ENCODE peak calls at places on chromosomes 4 and X, in six cellular contexts. E is right cardiac atrium, M is transverse colon, V is mesenchymal stem cell, Y is endothelial cell of umbilical vein, S is aorta. W is an unnamed sample.

GRCh38 chr4:107736924-107737448 is 17.0 kb upstream of the PAPSS1 start:
- DNase-seq in S (no peak), E (no peak), Y (peak), V (peak), M (peak), W (peak)

GRCh38 chrX:133171962-133172708 is 46.0 kb downstream of the TFDP3 start:
- DNase-seq in M (no peak), S (no peak), Y (peak), V (peak), E (no peak), W (peak)

GRCh38 chr4:150280081-150280950 is 202.1 kb downstream of the DCLK2 start:
- DNase-seq in Y (peak), S (no peak), V (peak), E (no peak), M (no peak), W (peak)

GRCh38 chr4:1369484-1370079 is 22.6 kb downstream of the UVSSA start:
- DNase-seq in S (peak), V (no peak), M (no peak), E (no peak), Y (no peak), W (no peak)

GRCh38 chr4:102625232-102625930 is 124.2 kb downstream of the NFKB1 start:
- DNase-seq in Y (peak), M (peak), E (peak), S (peak), V (peak), W (peak)

GRCh38 chrX:39946822-39947221 is 150.9 kb downstream of the BCOR start:
- DNase-seq in V (peak), Y (peak), M (no peak), E (no peak), S (no peak), W (peak)

GRCh38 chrX:86103061-86103460 is 45.2 kb upstream of the DACH2 start:
- DNase-seq in S (no peak), M (no peak), V (no peak), E (no peak), Y (no peak), W (no peak)

GRCh38 chr4:115159141-115159540 is 45.7 kb upstream of the NDST4 start:
- DNase-seq in Y (no peak), V (no peak), M (no peak), S (no peak), E (no peak), W (no peak)

GRCh38 chrX:65601530-65602281 is 65.7 kb upstream of the MSN start:
- DNase-seq in Y (peak), M (peak), S (peak), V (peak), E (peak), W (no peak)

GRCh38 chr4:112933790-112934189 is 115.7 kb upstream of the ANK2 start:
- DNase-seq in Y (no peak), M (no peak), S (no peak), E (no peak), V (no peak), W (no peak)

GRCh38 chrX:119583431-119584059 is 9.2 kb downstream of the UBE2A start:
- DNase-seq in M (no peak), S (no peak), Y (no peak), E (no peak), V (no peak), W (no peak)

GRCh38 chr4:139528377-139529005 is 27.5 kb downstream of the SETD7 start:
- DNase-seq in Y (no peak), S (peak), E (peak), V (peak), M (peak), W (peak)

GRCh38 chrX:154727418-154728323 is 23.2 kb downstream of the GAB3 start:
- DNase-seq in E (peak), Y (peak), S (peak), M (peak), V (peak), W (no peak)

GRCh38 chrX:2589186-2590020 is 88.6 kb upstream of the DHRSX start:
- DNase-seq in S (no peak), M (no peak), V (no peak), E (no peak), Y (no peak), W (no peak)

GRCh38 chrX:48974574-48974973 is 2.9 kb upstream of the KCND1 start:
- DNase-seq in V (no peak), S (no peak), E (no peak), M (no peak), Y (no peak), W (no peak)

GRCh38 chr4:337932-338758 is 531 bp downstream of the ZNF141 start:
- DNase-seq in E (peak), Y (no peak), V (peak), S (no peak), M (no peak), W (peak)

GRCh38 chr4:30538794-30539193 is 181.4 kb upstream of the PCDH7 start:
- DNase-seq in S (no peak), Y (no peak), M (no peak), E (no peak), V (peak), W (no peak)

GRCh38 chr4:139603576-139604387 is 47.8 kb upstream of the SETD7 start:
- DNase-seq in S (no peak), M (peak), V (peak), E (no peak), Y (peak), W (peak)

GRCh38 chrX:101550825-101551767 is 749 bp downstream of the ARMCX1 start:
- DNase-seq in V (peak), S (peak), E (peak), Y (peak), M (no peak), W (peak)

GRCh38 chr4:3660086-3660927 is 105.9 kb upstream of the ADRA2C start:
- DNase-seq in Y (no peak), M (no peak), V (no peak), E (peak), S (no peak), W (no peak)

GRCh38 chr4:7237863-7238262 is 45.5 kb downstream of the SORCS2 start:
- DNase-seq in Y (no peak), E (no peak), V (no peak), S (no peak), M (no peak), W (no peak)

GRCh38 chr4:86508436-86508835 is 85.7 kb upstream of the PTPN13 start:
- DNase-seq in M (no peak), S (no peak), Y (no peak), V (peak), E (no peak), W (peak)

GRCh38 chrX:122890729-122891128 is 293.3 kb upstream of the GRIA3 start:
- DNase-seq in S (no peak), V (no peak), E (no peak), Y (no peak), M (no peak), W (no peak)

GRCh38 chr4:124318292-124318691 is 394.2 kb downstream of the ANKRD50 start:
- DNase-seq in V (no peak), S (no peak), E (no peak), M (no peak), Y (no peak), W (no peak)
- H3K4me3 ChIP-seq in V (no peak), S (no peak), E (no peak), M (no peak), Y (no peak), W (no peak)

DNA sequence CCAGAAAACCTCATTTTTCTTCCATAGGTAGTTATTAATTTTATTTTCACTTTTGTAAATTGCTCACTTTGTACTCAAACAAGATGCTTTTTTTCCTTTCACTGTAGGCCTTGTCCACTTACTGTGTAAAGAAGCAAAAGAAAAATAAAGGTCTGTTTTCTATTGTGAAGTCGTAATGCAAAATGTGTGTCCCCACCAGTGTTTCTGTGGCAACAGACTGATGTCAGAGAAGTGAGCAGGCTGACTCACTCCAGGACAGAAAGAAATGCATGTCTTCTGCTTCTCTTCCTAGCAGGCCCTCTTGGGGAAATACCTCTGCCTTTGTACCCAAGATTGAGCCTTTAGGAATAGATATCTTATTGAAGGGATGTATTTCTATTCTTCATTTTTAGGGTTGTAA is 30.3 kb downstream of the INPP4B start:
- DNase-seq in V (peak), M (no peak), S (no peak), E (no peak), Y (no peak), W (no peak)
- H3K27ac ChIP-seq in V (no peak), M (no peak), S (no peak), E (no peak), Y (no peak), W (no peak)

GRCh38 chr4:124480061-124480460 is 232.5 kb downstream of the ANKRD50 start:
- DNase-seq in Y (no peak), E (no peak), V (no peak), S (no peak), M (no peak), W (no peak)
- H3K4me3 ChIP-seq in Y (no peak), E (no peak), V (no peak), S (no peak), M (no peak), W (no peak)

DNA sequence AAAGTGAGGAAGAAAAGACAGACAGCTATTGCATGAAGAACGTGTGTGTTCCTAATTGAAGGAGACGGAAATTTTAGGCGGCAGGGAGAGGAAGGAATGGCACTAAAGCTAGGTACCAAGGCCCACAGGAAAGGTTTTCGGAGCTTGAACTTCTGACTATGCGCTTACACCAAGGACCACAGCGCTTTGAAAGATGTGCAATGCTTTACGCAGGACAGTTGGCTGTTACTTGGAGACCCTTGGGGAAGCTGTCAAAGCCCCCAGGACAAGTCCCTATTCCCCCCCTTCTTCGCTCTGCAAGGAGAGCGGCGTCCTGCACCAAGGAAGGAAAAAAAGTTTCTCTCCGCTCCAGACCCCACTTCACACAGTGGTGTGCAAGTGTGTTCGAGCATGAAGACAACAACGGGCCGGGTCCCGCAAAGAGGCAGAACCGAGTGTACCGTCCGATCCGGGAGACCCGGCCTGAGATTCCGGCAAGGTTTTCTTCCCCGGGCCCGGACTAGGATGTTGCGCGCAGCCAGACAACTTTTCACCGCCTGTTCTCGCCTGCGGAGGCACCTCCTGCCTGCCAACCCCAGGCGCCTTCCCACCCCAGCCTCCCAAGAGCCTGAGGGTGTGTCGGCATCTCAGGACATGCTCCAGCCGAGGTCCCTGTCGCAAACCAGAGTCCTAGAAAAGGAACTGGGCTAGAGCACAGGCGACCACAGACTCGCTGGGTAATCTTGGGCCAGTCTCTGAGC is 888 bp downstream of the KDR start:
- DNase-seq in S (no peak), V (peak), E (peak), Y (peak), M (no peak), W (no peak)
- H3K27ac ChIP-seq in S (no peak), V (no peak), E (peak), Y (peak), M (no peak), W (no peak)

GRCh38 chr4:155207534-155208257 is 740 bp upstream of the NPY2R start:
- DNase-seq in E (peak), S (no peak), M (peak), Y (peak), V (no peak), W (peak)
- H3K4me3 ChIP-seq in E (peak), S (no peak), M (peak), Y (peak), V (peak), W (peak)

GRCh38 chr4:15891312-15891711 is 47.2 kb downstream of the FGFBP1 start:
- DNase-seq in S (no peak), Y (no peak), V (no peak), E (no peak), M (no peak), W (peak)

GRCh38 chr4:15894393-15894792 is 44.1 kb downstream of the FGFBP1 start:
- DNase-seq in S (no peak), V (no peak), M (no peak), Y (no peak), E (no peak), W (no peak)

GRCh38 chr4:15894923-15895411 is 43.6 kb downstream of the FGFBP1 start:
- DNase-seq in E (no peak), M (no peak), V (peak), Y (no peak), S (no peak), W (no peak)

GRCh38 chr4:15895517-15895916 is 43.0 kb downstream of the FGFBP1 start:
- DNase-seq in S (no peak), V (no peak), M (no peak), Y (no peak), E (no peak), W (no peak)

GRCh38 chr4:15893967-15894366 is 44.6 kb downstream of the FGFBP1 start:
- DNase-seq in S (no peak), V (peak), Y (no peak), M (no peak), E (no peak), W (no peak)
- H3K27ac ChIP-seq in S (no peak), V (peak), Y (no peak), M (no peak), E (no peak), W (no peak)

GRCh38 chrX:10156199-10157031 is at the start of gene CLCN4:
- DNase-seq in V (peak), E (peak), Y (peak), M (peak), S (peak), W (no peak)

GRCh38 chrX:10158279-10158939 is 1.6 kb downstream of the CLCN4 start:
- DNase-seq in M (no peak), V (peak), S (peak), Y (peak), E (peak), W (peak)

GRCh38 chrX:10157545-10157944 is 770 bp downstream of the CLCN4 start:
- DNase-seq in Y (peak), S (no peak), M (no peak), V (peak), E (no peak), W (no peak)

GRCh38 chrX:10155137-10155536 is 1.6 kb upstream of the CLCN4 start:
- DNase-seq in M (no peak), S (no peak), E (no peak), V (no peak), Y (no peak), W (no peak)

GRCh38 chrX:10157032-10157341 is 212 bp downstream of the CLCN4 start:
- DNase-seq in V (no peak), Y (no peak), S (no peak), E (no peak), M (no peak), W (no peak)
- H3K4me3 ChIP-seq in V (peak), Y (peak), S (peak), E (peak), M (peak), W (no peak)

DNA sequence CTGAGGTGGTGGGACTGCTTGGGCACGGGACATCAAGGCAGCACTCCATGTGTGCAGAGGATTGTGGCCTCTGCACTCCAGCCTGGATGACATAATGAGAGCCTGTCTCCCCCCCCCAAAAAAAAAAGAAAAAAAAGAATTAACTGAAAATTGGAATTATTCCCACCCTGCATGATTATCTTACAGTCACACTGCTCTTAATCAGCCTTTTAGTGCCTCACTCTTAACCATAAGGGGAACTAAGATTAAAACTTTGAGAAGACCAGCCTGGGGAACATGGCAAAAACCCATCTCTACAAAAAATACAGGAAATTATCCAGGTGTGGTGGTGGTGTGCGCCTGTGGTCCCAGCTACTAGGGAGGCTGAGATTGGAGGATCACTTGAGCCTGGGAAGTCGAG is 94.6 kb downstream of the UBE2K start:
- DNase-seq in E (no peak), V (no peak), Y (no peak), S (no peak), M (no peak), W (no peak)
- H3K27ac ChIP-seq in E (no peak), V (no peak), Y (no peak), S (no peak), M (no peak), W (no peak)